ENCODE peak calls at places on chromosomes 1 and 21, in six cellular contexts. J is Panc1, R is AG09309, T is AG09319, I is heart right ventricle, X is Peyer's patch. Q is an unnamed sample.
A peak's percentile ranks its signal among the peaks of the same experiment; 100 is the strongest.

GRCh38 chr21:17491716-17492414 is 21.0 kb upstream of the CXADR start:
- DNase-seq in I (peak; percentile 13), T (peak; percentile 88), R (peak; percentile 90), J (peak; percentile 86), X (no peak), Q (no peak)

GRCh38 chr1:92482665-92483441 is 3.9 kb downstream of the GFI1 start:
- DNase-seq in R (no peak), J (no peak), I (no peak), X (no peak), T (no peak), Q (peak; percentile 38)

GRCh38 chr1:154557939-154558609 is 388 bp downstream of the UBE2Q1 start:
- DNase-seq in I (peak; percentile 50), J (no peak), R (no peak), T (no peak), X (peak; percentile 40), Q (peak; percentile 60)

GRCh38 chr1:33086384-33086850 is 5.5 kb downstream of the AZIN2 start:
- DNase-seq in X (peak; percentile 48), I (peak; percentile 76), R (peak; percentile 42), T (peak; percentile 49), J (peak; percentile 59), Q (peak; percentile 74)

GRCh38 chr21:14753466-14754258 is 207.5 kb upstream of the SAMSN1 start:
- DNase-seq in T (no peak), I (no peak), J (no peak), X (no peak), R (no peak), Q (no peak)

GRCh38 chr21:42570362-42570761 is 56.7 kb downstream of the SLC37A1 start:
- DNase-seq in X (no peak), I (no peak), T (no peak), J (no peak), R (no peak), Q (no peak)

GRCh38 chr1:178684542-178685000 is 40.5 kb upstream of the RALGPS2 start:
- DNase-seq in R (peak; percentile 88), I (no peak), T (peak; percentile 84), X (no peak), J (peak; percentile 56), Q (no peak)

GRCh38 chr1:201216395-201217085 is 25.9 kb downstream of the IGFN1 start:
- DNase-seq in R (no peak), J (no peak), T (no peak), X (no peak), I (no peak), Q (peak; percentile 2)

GRCh38 chr21:42956824-42957632 is 17.3 kb upstream of the PKNOX1 start:
- DNase-seq in I (no peak), J (no peak), X (no peak), R (no peak), T (no peak), Q (no peak)

GRCh38 chr1:234396092-234396491 is 22.8 kb downstream of the COA6 start:
- DNase-seq in R (no peak), T (no peak), I (no peak), X (no peak), J (no peak), Q (no peak)

GRCh38 chr1:107940178-107940577 is 24.8 kb downstream of the VAV3 start:
- DNase-seq in R (no peak), T (no peak), X (no peak), J (no peak), I (peak; percentile 32), Q (no peak)

GRCh38 chr1:155002479-155003226 is at the start of gene ZBTB7B:
- DNase-seq in T (no peak), I (no peak), J (no peak), X (no peak), R (no peak), Q (peak; percentile 43)

GRCh38 chr1:25232866-25233784 is 823 bp upstream of the SYF2 start:
- DNase-seq in I (peak; percentile 83), R (peak; percentile 57), T (peak; percentile 63), J (peak; percentile 89), X (peak; percentile 76), Q (peak; percentile 65)

GRCh38 chr1:200934676-200935245 is 40.1 kb downstream of the INAVA start:
- DNase-seq in R (no peak), X (no peak), J (no peak), I (no peak), T (no peak), Q (no peak)

GRCh38 chr1:38085666-38086305 is 39.2 kb upstream of the POU3F1 start:
- DNase-seq in R (no peak), X (no peak), T (no peak), I (no peak), J (no peak), Q (no peak)

GRCh38 chr21:43289966-43290365 is 121.2 kb downstream of the CRYAA start:
- DNase-seq in I (no peak), T (no peak), R (no peak), J (no peak), X (no peak), Q (no peak)

GRCh38 chr1:175222296-175222938 is 29.8 kb upstream of the KIAA0040 start:
- DNase-seq in J (no peak), X (no peak), R (no peak), I (no peak), T (no peak), Q (no peak)

GRCh38 chr1:44677201-44677520 is 2.6 kb downstream of the ARMH1 start:
- DNase-seq in I (no peak), J (no peak), X (no peak), R (no peak), T (no peak), Q (no peak)

GRCh38 chr1:168483531-168483930 is 60.3 kb downstream of the XCL2 start:
- DNase-seq in J (no peak), T (peak; percentile 44), I (no peak), X (no peak), R (peak; percentile 49), Q (no peak)

GRCh38 chr1:172851871-172852270 is 193.0 kb downstream of the FASLG start:
- DNase-seq in I (no peak), X (no peak), R (no peak), T (no peak), J (no peak), Q (no peak)

GRCh38 chr1:182279724-182280506 is 111.7 kb downstream of the GLUL start:
- DNase-seq in I (peak; percentile 8), X (no peak), R (no peak), J (no peak), T (no peak), Q (peak; percentile 38)

GRCh38 chr1:19648689-19649088 is 4.6 kb downstream of the NBL1 start:
- DNase-seq in R (no peak), J (no peak), X (no peak), T (no peak), I (no peak), Q (no peak)

GRCh38 chr1:53336146-53336545 is 8.3 kb upstream of the LRP8 start:
- DNase-seq in X (no peak), J (no peak), I (no peak), T (no peak), R (no peak), Q (no peak)

GRCh38 chr1:233224291-233224690 is 71.2 kb downstream of the PCNX2 start:
- DNase-seq in J (no peak), T (no peak), I (no peak), X (no peak), R (no peak), Q (no peak)

GRCh38 chr1:191579019-191579418 is 579.2 kb upstream of the RGS18 start:
- DNase-seq in T (no peak), I (no peak), J (no peak), R (no peak), X (no peak), Q (no peak)

GRCh38 chr1:18557621-18558465 is 72.8 kb upstream of the PAX7 start:
- DNase-seq in I (no peak), R (no peak), J (no peak), T (no peak), X (no peak), Q (peak; percentile 10)

GRCh38 chr1:9877962-9878361 is 32.1 kb downstream of the CTNNBIP1 start:
- DNase-seq in T (no peak), I (no peak), X (no peak), R (no peak), J (no peak), Q (no peak)

GRCh38 chr1:80535446-80535845 is 1265.3 kb upstream of the ADGRL2 start:
- DNase-seq in I (no peak), J (no peak), X (no peak), R (no peak), T (no peak), Q (no peak)

GRCh38 chr1:102434421-102434820 is 437.7 kb upstream of the OLFM3 start:
- DNase-seq in J (peak; percentile 2), T (no peak), R (no peak), I (no peak), X (no peak), Q (peak; percentile 27)
- TF ChIP-seq CTCF in J (peak; percentile 50), T (no peak), R (no peak), I (no peak), X (no peak), Q (peak; percentile 61)

DNA sequence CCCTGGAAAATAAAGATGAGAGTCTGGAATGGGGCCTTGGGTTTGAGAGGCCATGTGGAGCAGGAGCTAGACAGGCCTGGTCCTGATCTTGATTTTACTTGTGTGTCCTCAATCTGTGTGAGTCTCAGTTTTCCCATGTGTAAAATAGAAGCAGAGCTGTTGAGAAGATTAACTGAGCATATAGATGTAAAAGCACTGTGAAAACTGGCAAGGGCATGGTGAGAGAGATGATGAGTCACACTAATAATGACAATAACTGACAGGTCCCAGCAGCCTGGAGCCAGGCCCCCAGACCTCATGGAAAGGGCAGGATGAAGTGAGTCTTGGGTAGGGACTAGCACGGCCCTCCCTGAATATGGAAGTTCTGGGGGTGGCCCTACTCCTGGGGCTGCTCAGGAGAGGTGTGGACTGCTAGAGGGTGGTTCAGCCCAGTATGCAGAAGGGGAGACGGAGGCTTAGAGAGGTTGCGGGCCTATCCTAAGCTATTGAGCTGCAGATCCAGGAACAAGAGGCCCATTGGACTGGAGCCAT is 2.8 kb upstream of the AHDC1 start:
- DNase-seq in R (no peak), T (no peak), X (no peak), I (no peak), J (no peak), Q (no peak)
- TF ChIP-seq CTCF in R (no peak), T (no peak), X (no peak), I (no peak), J (peak; percentile 53), Q (no peak)

DNA sequence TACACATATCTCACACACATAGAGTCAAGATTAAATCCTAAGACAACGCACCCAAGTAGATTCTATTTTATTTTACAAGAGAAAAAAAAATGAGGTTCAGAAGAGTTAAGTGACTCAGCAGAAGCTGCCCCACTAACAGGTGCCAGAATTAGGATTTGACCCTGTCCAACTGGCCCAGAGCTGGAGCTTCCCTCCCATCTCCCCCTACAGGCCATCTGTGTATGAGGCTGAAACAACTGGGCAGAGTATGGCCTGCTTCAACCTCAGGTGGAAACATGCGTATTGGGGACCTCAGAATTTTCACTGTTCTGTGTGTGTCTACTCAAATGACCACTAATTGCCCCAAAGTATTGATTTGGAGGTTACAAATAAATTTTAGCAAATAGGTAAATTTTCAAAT is 29.9 kb downstream of the PSMG1 start:
- DNase-seq in T (no peak), X (no peak), R (no peak), J (no peak), I (no peak), Q (no peak)
- TF ChIP-seq CTCF in T (peak; percentile 34), X (no peak), R (peak; percentile 55), J (peak; percentile 65), I (peak; percentile 34), Q (peak; percentile 51)

DNA sequence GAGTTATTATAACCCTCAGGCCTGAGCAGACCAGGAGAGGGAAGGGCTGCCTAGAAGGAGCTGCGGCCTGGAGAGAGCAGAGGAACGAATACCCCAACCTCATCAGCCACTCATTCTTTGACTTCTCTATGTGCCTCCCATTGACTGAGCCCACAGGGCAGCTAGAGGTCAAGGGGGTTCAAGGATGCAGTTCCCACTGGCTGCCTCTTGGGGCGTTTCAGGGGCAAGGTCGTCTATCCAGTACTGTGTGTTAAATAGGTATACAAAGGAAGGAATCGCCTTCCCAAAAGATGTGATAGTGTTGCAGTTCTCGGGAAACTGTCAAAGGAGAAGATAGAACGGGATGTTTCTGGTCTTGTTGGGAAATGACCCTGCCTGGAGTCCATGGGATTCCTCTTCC is 250.6 kb downstream of the PRDM2 start:
- DNase-seq in R (no peak), J (no peak), T (no peak), X (no peak), I (no peak), Q (peak; percentile 35)
- TF ChIP-seq CTCF in R (no peak), J (peak; percentile 31), T (no peak), X (peak; percentile 16), I (no peak), Q (peak; percentile 51)

Q was measured in endothelial cell.